ENCODE peak calls at places on chromosomes 12 and 14, in six cellular contexts. A, G, K, M, F and O are unnamed samples.

GRCh38 chr12:122819209-122819805 is 15.9 kb upstream of the HIP1R start:
- DNase-seq in A (no peak), G (no peak), K (no peak), M (no peak), F (no peak), O (no peak)

GRCh38 chr12:112664569-112664968 is 127.0 kb upstream of the RPH3A start:
- DNase-seq in A (no peak), G (no peak), K (no peak), M (no peak), F (no peak), O (no peak)

GRCh38 chr12:10191865-10192264 is 13.0 kb downstream of the TMEM52B start:
- DNase-seq in A (no peak), G (no peak), K (no peak), M (no peak), F (peak; percentile 81), O (no peak)

GRCh38 chr12:127272864-127273263 is 994.1 kb upstream of the TMEM132C start:
- DNase-seq in A (no peak), G (no peak), K (no peak), M (no peak), F (peak; percentile 90), O (no peak)

GRCh38 chr12:100564090-100564489 is 9.4 kb upstream of the GAS2L3 start:
- DNase-seq in A (no peak), G (no peak), K (no peak), M (no peak), F (peak; percentile 18), O (no peak)

GRCh38 chr12:93244514-93245077 is 133.1 kb upstream of the NUDT4 start:
- DNase-seq in A (no peak), G (no peak), K (no peak), M (no peak), F (no peak), O (no peak)

GRCh38 chr12:130965214-130965613 is 11.5 kb downstream of the ADGRD1 start:
- DNase-seq in A (no peak), G (no peak), K (no peak), M (no peak), F (no peak), O (no peak)

GRCh38 chr12:75341873-75342272 is 7.4 kb downstream of the GLIPR1L1 start:
- DNase-seq in A (no peak), G (no peak), K (no peak), M (no peak), F (peak; percentile 4), O (no peak)

GRCh38 chr12:124301084-124301654 is 6.3 kb downstream of the RFLNA start:
- DNase-seq in A (no peak), G (no peak), K (no peak), M (no peak), F (no peak), O (no peak)

GRCh38 chr14:83556746-83557460 is 1973.0 kb upstream of the FLRT2 start:
- DNase-seq in A (no peak), G (no peak), K (no peak), M (no peak), F (peak; percentile 91), O (no peak)

GRCh38 chr12:109899783-109900751 is at the start of gene TCHP:
- DNase-seq in A (peak; percentile 88), G (peak; percentile 66), K (peak; percentile 90), M (peak; percentile 85), F (peak; percentile 87), O (peak; percentile 96)

GRCh38 chr12:132472386-132472785 is 17.6 kb upstream of the FBRSL1 start:
- DNase-seq in A (no peak), G (no peak), K (no peak), M (no peak), F (no peak), O (no peak)

GRCh38 chr14:64117671-64118402 is 176.3 kb downstream of the ESR2 start:
- DNase-seq in A (no peak), G (no peak), K (peak; percentile 78), M (peak; percentile 42), F (peak; percentile 28), O (no peak)

GRCh38 chr14:76584271-76584702 is 177.0 kb upstream of the VASH1 start:
- DNase-seq in A (no peak), G (no peak), K (no peak), M (no peak), F (no peak), O (no peak)

GRCh38 chr14:22650960-22651521 is 6.9 kb upstream of the OR6J1 start:
- DNase-seq in A (no peak), G (no peak), K (no peak), M (no peak), F (no peak), O (no peak)

GRCh38 chr12:45343269-45344051 is 127.6 kb downstream of the ANO6 start:
- DNase-seq in A (no peak), G (no peak), K (peak; percentile 65), M (no peak), F (peak; percentile 63), O (no peak)

GRCh38 chr12:54024581-54024980 is 3.7 kb upstream of the HOXC6 start:
- DNase-seq in A (no peak), G (no peak), K (no peak), M (no peak), F (no peak), O (no peak)

GRCh38 chr14:68214431-68214830 is 394.9 kb downstream of the RAD51B start:
- DNase-seq in A (no peak), G (no peak), K (no peak), M (no peak), F (no peak), O (no peak)

GRCh38 chr14:26709019-26709418 is 111.2 kb upstream of the NOVA1 start:
- DNase-seq in A (no peak), G (no peak), K (no peak), M (no peak), F (no peak), O (no peak)

GRCh38 chr12:75981773-75982564 is 49.6 kb downstream of the PHLDA1 start:
- DNase-seq in A (no peak), G (no peak), K (peak; percentile 28), M (no peak), F (peak; percentile 75), O (no peak)

GRCh38 chr12:108691995-108692808 is 39.1 kb downstream of the CORO1C start:
- DNase-seq in A (peak; percentile 27), G (no peak), K (peak; percentile 54), M (no peak), F (peak; percentile 34), O (peak; percentile 56)

GRCh38 chr12:124391340-124392261 is 96.7 kb downstream of the RFLNA start:
- DNase-seq in A (peak; percentile 71), G (peak; percentile 63), K (peak; percentile 85), M (peak; percentile 55), F (peak; percentile 51), O (peak; percentile 95)

GRCh38 chr12:72081787-72082186 is 143.1 kb downstream of the TPH2 start:
- DNase-seq in A (no peak), G (no peak), K (no peak), M (no peak), F (no peak), O (no peak)

GRCh38 chr14:34872822-34873590 is 2.2 kb downstream of the BAZ1A start:
- DNase-seq in A (peak; percentile 16), G (no peak), K (no peak), M (no peak), F (peak; percentile 69), O (no peak)

GRCh38 chr12:93089805-93090569 is 160.9 kb upstream of the EEA1 start:
- DNase-seq in A (peak; percentile 28), G (no peak), K (no peak), M (no peak), F (peak; percentile 99), O (no peak)

GRCh38 chr14:88470542-88471440 is 84.0 kb downstream of the PTPN21 start:
- DNase-seq in A (no peak), G (no peak), K (no peak), M (no peak), F (peak; percentile 63), O (no peak)

GRCh38 chr14:54637829-54638446 is 71.0 kb downstream of the SAMD4A start:
- DNase-seq in A (no peak), G (no peak), K (no peak), M (no peak), F (peak; percentile 92), O (no peak)

GRCh38 chr14:65421201-65421981 is 8.9 kb downstream of the FUT8 start:
- DNase-seq in A (no peak), G (no peak), K (no peak), M (no peak), F (peak; percentile 78), O (no peak)

GRCh38 chr14:32083789-32084188 is 6.7 kb downstream of the ARHGAP5 start:
- DNase-seq in A (no peak), G (no peak), K (no peak), M (no peak), F (no peak), O (no peak)

GRCh38 chr14:36506732-36507614 is 13.1 kb downstream of the NKX2-1 start:
- DNase-seq in A (no peak), G (no peak), K (no peak), M (no peak), F (no peak), O (no peak)

GRCh38 chr12:7787574-7788315 is 1.5 kb upstream of the NANOG start:
- DNase-seq in A (no peak), G (no peak), K (no peak), M (no peak), F (no peak), O (no peak)

GRCh38 chr12:10301103-10301502 is 6.6 kb upstream of the KLRD1 start:
- DNase-seq in A (no peak), G (no peak), K (no peak), M (no peak), F (no peak), O (no peak)

GRCh38 chr12:8018666-8019581 is 13.6 kb upstream of the FOXJ2 start:
- DNase-seq in A (no peak), G (no peak), K (no peak), M (no peak), F (no peak), O (no peak)

GRCh38 chr12:122874081-122874480 is 21.8 kb downstream of the VPS37B start:
- DNase-seq in A (no peak), G (no peak), K (no peak), M (peak; percentile 25), F (no peak), O (no peak)

GRCh38 chr12:100718212-100718611 is 76.4 kb upstream of the ANO4 start:
- DNase-seq in A (no peak), G (no peak), K (no peak), M (no peak), F (no peak), O (no peak)

GRCh38 chr12:47941475-47942326 is 21.7 kb upstream of the TMEM106C start:
- DNase-seq in A (no peak), G (no peak), K (no peak), M (no peak), F (no peak), O (no peak)
- H3K4me3 ChIP-seq in A (no peak overlapping the region), G (no peak overlapping the region), K (no peak overlapping the region), M (peak overlapping the region; percentile 34), F (no peak overlapping the region), O (no peak overlapping the region)

GRCh38 chr14:93033039-93033982 is 82.4 kb downstream of the ITPK1 start:
- DNase-seq in A (no peak), G (no peak), K (no peak), M (no peak), F (no peak), O (no peak)
- TF ChIP-seq CTCF in A (no peak), G (no peak), K (no peak), M (no peak), F (no peak), O (no peak)

GRCh38 chr14:103315368-103315911 is 18.6 kb upstream of the EIF5 start:
- DNase-seq in A (no peak), G (no peak), K (no peak), M (no peak), F (peak; percentile 74), O (peak; percentile 21)
- TF ChIP-seq POLR2A in A (no peak), G (no peak), K (no peak), M (no peak), F (no peak), O (no peak)

GRCh38 chr12:32049956-32050355 is 56.7 kb upstream of the BICD1 start:
- DNase-seq in A (no peak), G (no peak), K (no peak), M (no peak), F (peak; percentile 56), O (no peak)
- H3K4me3 ChIP-seq in A (no peak overlapping the region), G (no peak overlapping the region), K (no peak overlapping the region), M (no peak overlapping the region), F (no peak overlapping the region), O (no peak overlapping the region)